ENCODE peak calls at places on chromosomes 1 and 21, in nine cellular contexts. One of them, this sample, is unnamed.

GRCh38 chr1:76053021-76053420 is 21.5 kb upstream of the ST6GALNAC3 start:
- DNase-seq in adrenal gland: no peak
- DNase-seq in cardiac septum: no peak
- DNase-seq in kidney glomerular epithelial cell: no peak
- DNase-seq in PC-9: no peak
- DNase-seq in ELF-1: peak; percentile 81
- DNase-seq in HTR-8/SVneo: no peak
- DNase-seq in left ventricle myocardium superior: no peak
- DNase-seq in HEK293T: no peak
- DNase-seq in this sample: no peak

GRCh38 chr1:101203812-101204540 is 32.8 kb upstream of the S1PR1 start:
- DNase-seq in adrenal gland: peak; percentile 37
- DNase-seq in cardiac septum: no peak
- DNase-seq in kidney glomerular epithelial cell: no peak
- DNase-seq in PC-9: no peak
- DNase-seq in ELF-1: no peak
- DNase-seq in HTR-8/SVneo: no peak
- DNase-seq in left ventricle myocardium superior: no peak
- DNase-seq in HEK293T: no peak
- DNase-seq in this sample: no peak

GRCh38 chr21:26769613-26770188 is 75.5 kb downstream of the ADAMTS1 start:
- DNase-seq in adrenal gland: no peak
- DNase-seq in cardiac septum: no peak
- DNase-seq in kidney glomerular epithelial cell: peak; percentile 39
- DNase-seq in PC-9: no peak
- DNase-seq in ELF-1: no peak
- DNase-seq in HTR-8/SVneo: peak; percentile 27
- DNase-seq in left ventricle myocardium superior: no peak
- DNase-seq in HEK293T: peak; percentile 28
- DNase-seq in this sample: peak; percentile 34

GRCh38 chr1:203066965-203067364 is 18.8 kb downstream of the MYOG start:
- DNase-seq in adrenal gland: no peak
- DNase-seq in cardiac septum: no peak
- DNase-seq in kidney glomerular epithelial cell: no peak
- DNase-seq in PC-9: no peak
- DNase-seq in ELF-1: no peak
- DNase-seq in HTR-8/SVneo: no peak
- DNase-seq in left ventricle myocardium superior: no peak
- DNase-seq in HEK293T: no peak
- DNase-seq in this sample: no peak

GRCh38 chr1:151157067-151157531 is 650 bp downstream of the TNFAIP8L2 start:
- DNase-seq in adrenal gland: no peak
- DNase-seq in cardiac septum: peak; percentile 87
- DNase-seq in kidney glomerular epithelial cell: no peak
- DNase-seq in PC-9: no peak
- DNase-seq in ELF-1: no peak
- DNase-seq in HTR-8/SVneo: no peak
- DNase-seq in left ventricle myocardium superior: no peak
- DNase-seq in HEK293T: no peak
- DNase-seq in this sample: no peak

GRCh38 chr21:32350211-32350980 is 42.4 kb downstream of the URB1 start:
- DNase-seq in adrenal gland: no peak
- DNase-seq in cardiac septum: peak; percentile 71
- DNase-seq in kidney glomerular epithelial cell: no peak
- DNase-seq in PC-9: no peak
- DNase-seq in ELF-1: no peak
- DNase-seq in HTR-8/SVneo: no peak
- DNase-seq in left ventricle myocardium superior: no peak
- DNase-seq in HEK293T: no peak
- DNase-seq in this sample: no peak

GRCh38 chr1:203401151-203401550 is 50.2 kb upstream of the FMOD start:
- DNase-seq in adrenal gland: no peak
- DNase-seq in cardiac septum: no peak
- DNase-seq in kidney glomerular epithelial cell: no peak
- DNase-seq in PC-9: no peak
- DNase-seq in ELF-1: no peak
- DNase-seq in HTR-8/SVneo: no peak
- DNase-seq in left ventricle myocardium superior: no peak
- DNase-seq in HEK293T: no peak
- DNase-seq in this sample: no peak

GRCh38 chr21:26835714-26836265 is 9.4 kb downstream of the ADAMTS1 start:
- DNase-seq in adrenal gland: no peak
- DNase-seq in cardiac septum: no peak
- DNase-seq in kidney glomerular epithelial cell: peak; percentile 17
- DNase-seq in PC-9: no peak
- DNase-seq in ELF-1: no peak
- DNase-seq in HTR-8/SVneo: no peak
- DNase-seq in left ventricle myocardium superior: no peak
- DNase-seq in HEK293T: no peak
- DNase-seq in this sample: no peak

GRCh38 chr1:28249013-28249870 is 10.1 kb upstream of the SESN2 start:
- DNase-seq in adrenal gland: peak; percentile 86
- DNase-seq in cardiac septum: no peak
- DNase-seq in kidney glomerular epithelial cell: peak; percentile 87
- DNase-seq in PC-9: peak; percentile 66
- DNase-seq in ELF-1: peak; percentile 19
- DNase-seq in HTR-8/SVneo: no peak
- DNase-seq in left ventricle myocardium superior: peak; percentile 77
- DNase-seq in HEK293T: peak; percentile 40
- DNase-seq in this sample: peak; percentile 30

GRCh38 chr1:47911892-47912291 is 85.3 kb downstream of the TRABD2B start:
- DNase-seq in adrenal gland: no peak
- DNase-seq in cardiac septum: no peak
- DNase-seq in kidney glomerular epithelial cell: no peak
- DNase-seq in PC-9: no peak
- DNase-seq in ELF-1: no peak
- DNase-seq in HTR-8/SVneo: no peak
- DNase-seq in left ventricle myocardium superior: no peak
- DNase-seq in HEK293T: no peak
- DNase-seq in this sample: no peak

GRCh38 chr21:38984568-38984967 is 178.8 kb downstream of the ETS2 start:
- DNase-seq in adrenal gland: no peak
- DNase-seq in cardiac septum: no peak
- DNase-seq in kidney glomerular epithelial cell: no peak
- DNase-seq in PC-9: no peak
- DNase-seq in ELF-1: no peak
- DNase-seq in HTR-8/SVneo: no peak
- DNase-seq in left ventricle myocardium superior: no peak
- DNase-seq in HEK293T: no peak
- DNase-seq in this sample: no peak

GRCh38 chr1:50369830-50370229 is 53.4 kb downstream of the DMRTA2 start:
- DNase-seq in adrenal gland: no peak
- DNase-seq in cardiac septum: no peak
- DNase-seq in kidney glomerular epithelial cell: no peak
- DNase-seq in PC-9: no peak
- DNase-seq in ELF-1: peak; percentile 17
- DNase-seq in HTR-8/SVneo: no peak
- DNase-seq in left ventricle myocardium superior: no peak
- DNase-seq in HEK293T: no peak
- DNase-seq in this sample: no peak

GRCh38 chr1:58855351-58856165 is 71.7 kb upstream of the JUN start:
- DNase-seq in adrenal gland: no peak
- DNase-seq in cardiac septum: no peak
- DNase-seq in kidney glomerular epithelial cell: peak; percentile 72
- DNase-seq in PC-9: no peak
- DNase-seq in ELF-1: no peak
- DNase-seq in HTR-8/SVneo: no peak
- DNase-seq in left ventricle myocardium superior: no peak
- DNase-seq in HEK293T: no peak
- DNase-seq in this sample: no peak

GRCh38 chr1:8629241-8630091 is 188.0 kb downstream of the RERE start:
- DNase-seq in adrenal gland: no peak
- DNase-seq in cardiac septum: no peak
- DNase-seq in kidney glomerular epithelial cell: no peak
- DNase-seq in PC-9: no peak
- DNase-seq in ELF-1: no peak
- DNase-seq in HTR-8/SVneo: no peak
- DNase-seq in left ventricle myocardium superior: no peak
- DNase-seq in HEK293T: peak; percentile 10
- DNase-seq in this sample: no peak

GRCh38 chr1:111980684-111981083 is 8.8 kb downstream of the KCND3 start:
- DNase-seq in adrenal gland: no peak
- DNase-seq in cardiac septum: no peak
- DNase-seq in kidney glomerular epithelial cell: no peak
- DNase-seq in PC-9: no peak
- DNase-seq in ELF-1: no peak
- DNase-seq in HTR-8/SVneo: no peak
- DNase-seq in left ventricle myocardium superior: no peak
- DNase-seq in HEK293T: no peak
- DNase-seq in this sample: no peak

GRCh38 chr1:28552482-28553228 is at the start of gene TRNAU1AP:
- DNase-seq in adrenal gland: peak; percentile 95
- DNase-seq in cardiac septum: peak; percentile 98
- DNase-seq in kidney glomerular epithelial cell: peak; percentile 88
- DNase-seq in PC-9: peak; percentile 97
- DNase-seq in ELF-1: peak; percentile 98
- DNase-seq in HTR-8/SVneo: peak; percentile 93
- DNase-seq in left ventricle myocardium superior: peak; percentile 98
- DNase-seq in HEK293T: peak; percentile 100
- DNase-seq in this sample: peak; percentile 91